ENCODE peak calls at places on chromosome 2, in nine cellular contexts. T is tibial artery, O is Panc1, Q is choroid plexus epithelial cell, J is BJ, K is MM.1S, U is prostate gland, F is fibroblast of lung, C is tibial nerve. R is an unnamed sample.

GRCh38 chr2:74671479-74671878 is 17.4 kb downstream of the SEMA4F start:
- DNase-seq in T (no peak), O (no peak), Q (peak), J (peak), K (no peak), U (no peak), F (peak), C (no peak), R (no peak)

GRCh38 chr2:189698020-189698887 is 23.8 kb downstream of the ANKAR start:
- DNase-seq in T (peak), O (no peak), Q (peak), J (peak), K (peak), U (peak), F (peak), C (peak), R (peak)

GRCh38 chr2:7492719-7493118 is 575.5 kb downstream of the RNF144A start:
- DNase-seq in T (no peak), O (no peak), Q (no peak), J (no peak), K (no peak), U (no peak), F (no peak), C (no peak), R (no peak)

GRCh38 chr2:120346034-120346666 is at the start of gene INHBB:
- DNase-seq in T (no peak), O (no peak), Q (no peak), J (no peak), K (no peak), U (peak), F (peak), C (no peak), R (peak)

GRCh38 chr2:133062946-133063345 is 392.9 kb upstream of the LYPD1 start:
- DNase-seq in T (no peak), O (no peak), Q (no peak), J (no peak), K (no peak), U (no peak), F (peak), C (no peak), R (no peak)

GRCh38 chr2:85435986-85436835 is 17.7 kb downstream of the SH2D6 start:
- DNase-seq in T (no peak), O (no peak), Q (no peak), J (no peak), K (no peak), U (no peak), F (no peak), C (no peak), R (peak)

GRCh38 chr2:86238354-86238753 is 39.1 kb downstream of the MRPL35 start:
- DNase-seq in T (no peak), O (no peak), Q (no peak), J (no peak), K (no peak), U (no peak), F (no peak), C (no peak), R (no peak)

GRCh38 chr2:6782523-6783061 is 83.1 kb downstream of the CMPK2 start:
- DNase-seq in T (no peak), O (no peak), Q (no peak), J (no peak), K (no peak), U (no peak), F (no peak), C (no peak), R (no peak)

GRCh38 chr2:40240067-40240466 is 211.8 kb downstream of the SLC8A1 start:
- DNase-seq in T (peak), O (no peak), Q (peak), J (peak), K (no peak), U (no peak), F (peak), C (peak), R (peak)

GRCh38 chr2:201813996-201814845 is 7.9 kb downstream of the CDK15 start:
- DNase-seq in T (no peak), O (no peak), Q (no peak), J (no peak), K (no peak), U (no peak), F (peak), C (no peak), R (no peak)

GRCh38 chr2:172931923-172932520 is 143.6 kb upstream of the MAP3K20 start:
- DNase-seq in T (peak), O (peak), Q (peak), J (no peak), K (peak), U (peak), F (peak), C (peak), R (peak)

GRCh38 chr2:102489646-102490045 is 16.6 kb downstream of the SLC9A4 start:
- DNase-seq in T (no peak), O (no peak), Q (no peak), J (no peak), K (no peak), U (no peak), F (no peak), C (no peak), R (no peak)

GRCh38 chr2:130756041-130756720 is 841 bp downstream of the AMER3 start:
- DNase-seq in T (no peak), O (no peak), Q (peak), J (no peak), K (peak), U (no peak), F (peak), C (no peak), R (no peak)

GRCh38 chr2:144343135-144343534 is 176.8 kb downstream of the ZEB2 start:
- DNase-seq in T (no peak), O (no peak), Q (peak), J (no peak), K (no peak), U (no peak), F (no peak), C (no peak), R (no peak)

GRCh38 chr2:105176429-105176828 is 65.1 kb upstream of the GPR45 start:
- DNase-seq in T (no peak), O (no peak), Q (no peak), J (no peak), K (no peak), U (no peak), F (no peak), C (no peak), R (no peak)

GRCh38 chr2:182980115-182980514 is 58.1 kb downstream of the NCKAP1 start:
- DNase-seq in T (no peak), O (no peak), Q (peak), J (no peak), K (peak), U (no peak), F (peak), C (no peak), R (no peak)

GRCh38 chr2:106282816-106283215 is 88.7 kb upstream of the UXS1 start:
- DNase-seq in T (no peak), O (no peak), Q (no peak), J (no peak), K (no peak), U (no peak), F (no peak), C (no peak), R (no peak)

GRCh38 chr2:150698016-150698661 is 210.7 kb upstream of the RND3 start:
- DNase-seq in T (no peak), O (no peak), Q (no peak), J (peak), K (no peak), U (no peak), F (peak), C (peak), R (no peak)

GRCh38 chr2:26033270-26033768 is 565 bp upstream of the RAB10 start:
- DNase-seq in T (peak), O (no peak), Q (peak), J (peak), K (no peak), U (peak), F (peak), C (no peak), R (peak)

GRCh38 chr2:189046275-189046674 is 72.1 kb downstream of the COL3A1 start:
- DNase-seq in T (no peak), O (no peak), Q (no peak), J (no peak), K (no peak), U (no peak), F (no peak), C (no peak), R (no peak)

GRCh38 chr2:126793885-126794613 is 104.6 kb upstream of the TEX51 start:
- DNase-seq in T (no peak), O (no peak), Q (no peak), J (no peak), K (no peak), U (no peak), F (no peak), C (no peak), R (no peak)

GRCh38 chr2:203535784-203536590 is 886 bp upstream of the RAPH1 start:
- DNase-seq in T (no peak), O (no peak), Q (peak), J (no peak), K (no peak), U (no peak), F (peak), C (no peak), R (no peak)

GRCh38 chr2:24932715-24933114 is 12.7 kb upstream of the ADCY3 start:
- DNase-seq in T (no peak), O (no peak), Q (no peak), J (no peak), K (no peak), U (no peak), F (no peak), C (no peak), R (no peak)

GRCh38 chr2:144571770-144572169 is 51.9 kb upstream of the ZEB2 start:
- DNase-seq in T (no peak), O (no peak), Q (no peak), J (no peak), K (no peak), U (no peak), F (no peak), C (no peak), R (no peak)

GRCh38 chr2:29640360-29640759 is 281.0 kb downstream of the ALK start:
- DNase-seq in T (no peak), O (no peak), Q (no peak), J (no peak), K (no peak), U (no peak), F (no peak), C (no peak), R (no peak)

GRCh38 chr2:207046642-207047213 is 107.4 kb downstream of the CPO start:
- DNase-seq in T (no peak), O (no peak), Q (peak), J (no peak), K (peak), U (no peak), F (peak), C (peak), R (no peak)

GRCh38 chr2:150513647-150514046 is 26.2 kb upstream of the RND3 start:
- DNase-seq in T (no peak), O (no peak), Q (peak), J (no peak), K (no peak), U (no peak), F (peak), C (no peak), R (no peak)

GRCh38 chr2:217902281-217903141 is 100.3 kb downstream of the TNS1 start:
- DNase-seq in T (peak), O (no peak), Q (peak), J (no peak), K (no peak), U (peak), F (peak), C (peak), R (peak)

GRCh38 chr2:128446866-128447537 is 128.3 kb upstream of the HS6ST1 start:
- DNase-seq in T (peak), O (no peak), Q (no peak), J (no peak), K (no peak), U (no peak), F (no peak), C (no peak), R (no peak)

GRCh38 chr2:136420346-136420745 is 302.4 kb upstream of the CXCR4 start:
- DNase-seq in T (no peak), O (no peak), Q (no peak), J (no peak), K (no peak), U (no peak), F (no peak), C (no peak), R (no peak)

GRCh38 chr2:141529674-141530073 is 601.1 kb downstream of the LRP1B start:
- DNase-seq in T (no peak), O (no peak), Q (no peak), J (no peak), K (no peak), U (no peak), F (no peak), C (no peak), R (no peak)

GRCh38 chr2:33577660-33578059 is 21.4 kb downstream of the FAM98A start:
- DNase-seq in T (no peak), O (no peak), Q (peak), J (no peak), K (no peak), U (no peak), F (peak), C (no peak), R (no peak)

GRCh38 chr2:197356136-197356535 is 45.6 kb upstream of the ANKRD44 start:
- DNase-seq in T (no peak), O (no peak), Q (peak), J (no peak), K (peak), U (no peak), F (no peak), C (no peak), R (no peak)

GRCh38 chr2:119483896-119484718 is 40.2 kb downstream of the SCTR start:
- DNase-seq in T (no peak), O (no peak), Q (no peak), J (no peak), K (no peak), U (no peak), F (no peak), C (no peak), R (no peak)

GRCh38 chr2:124978597-124978996 is 953.5 kb downstream of the CNTNAP5 start:
- DNase-seq in T (no peak), O (no peak), Q (no peak), J (no peak), K (no peak), U (no peak), F (no peak), C (no peak), R (no peak)

GRCh38 chr2:49199266-49199665 is 45.0 kb upstream of the FSHR start:
- DNase-seq in T (no peak), O (no peak), Q (no peak), J (no peak), K (no peak), U (no peak), F (no peak), C (no peak), R (no peak)

GRCh38 chr2:174510583-174511189 is 23.9 kb upstream of the GPR155 start:
- DNase-seq in T (no peak), O (no peak), Q (peak), J (no peak), K (no peak), U (no peak), F (peak), C (no peak), R (no peak)

GRCh38 chr2:183126635-183127034 is 2.4 kb downstream of the NUP35 start:
- DNase-seq in T (no peak), O (no peak), Q (no peak), J (no peak), K (no peak), U (no peak), F (no peak), C (no peak), R (no peak)

GRCh38 chr2:11851881-11852280 is 105.4 kb downstream of the LPIN1 start:
- DNase-seq in T (no peak), O (no peak), Q (no peak), J (no peak), K (no peak), U (no peak), F (no peak), C (no peak), R (no peak)

DNA sequence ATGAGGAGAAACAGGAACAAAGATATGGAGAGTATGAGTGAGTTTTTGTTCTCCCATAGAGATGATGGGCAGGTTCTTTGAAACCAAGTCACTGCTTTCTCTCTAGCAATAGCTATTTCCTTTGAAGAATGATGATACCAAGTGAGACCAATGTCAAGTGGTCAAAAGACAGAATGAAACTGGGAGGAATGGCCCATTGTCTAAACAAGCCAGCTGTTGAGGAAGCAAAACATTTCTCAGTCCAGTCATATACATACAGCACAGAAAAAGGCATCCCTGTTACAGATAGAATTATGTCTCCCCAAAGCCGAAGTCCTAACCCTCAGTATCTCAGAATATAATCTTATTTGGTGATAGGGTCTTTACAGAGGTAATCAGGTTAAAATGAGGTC is 66.1 kb upstream of the EPC2 start:
- DNase-seq in T (no peak), O (no peak), Q (no peak), J (no peak), K (no peak), U (no peak), F (no peak), C (no peak), R (no peak)
- H3K4me3 ChIP-seq in T (no peak), O (no peak), Q (no peak), J (no peak), K (no peak), U (no peak), F (no peak), C (no peak), R (no peak)

GRCh38 chr2:9627310-9627709 is 3.5 kb downstream of the YWHAQ start:
- DNase-seq in T (no peak), O (no peak), Q (peak), J (no peak), K (no peak), U (no peak), F (peak), C (no peak), R (no peak)
- H3K4me3 ChIP-seq in T (no peak), O (peak), Q (no peak), J (no peak), K (no peak), U (no peak), F (peak), C (no peak), R (no peak)

GRCh38 chr2:171248205-171248662 is 87.5 kb upstream of the TLK1 start:
- DNase-seq in T (no peak), O (no peak), Q (no peak), J (no peak), K (no peak), U (no peak), F (no peak), C (no peak), R (no peak)
- H3K4me3 ChIP-seq in T (no peak), O (no peak), Q (no peak), J (no peak), K (no peak), U (no peak), F (no peak), C (no peak), R (no peak)

GRCh38 chr2:100245681-100246080 is 76.6 kb downstream of the LONRF2 start:
- DNase-seq in T (no peak), O (no peak), Q (no peak), J (no peak), K (no peak), U (no peak), F (no peak), C (no peak), R (no peak)

GRCh38 chr2:100248044-100248330 is 74.3 kb downstream of the LONRF2 start:
- DNase-seq in T (no peak), O (no peak), Q (no peak), J (no peak), K (no peak), U (no peak), F (no peak), C (no peak), R (no peak)

GRCh38 chr2:100246163-100247145 is 75.8 kb downstream of the LONRF2 start:
- DNase-seq in T (no peak), O (no peak), Q (peak), J (no peak), K (no peak), U (no peak), F (no peak), C (no peak), R (no peak)

GRCh38 chr2:100248971-100249370 is 73.3 kb downstream of the LONRF2 start:
- DNase-seq in T (no peak), O (no peak), Q (no peak), J (no peak), K (no peak), U (no peak), F (no peak), C (no peak), R (no peak)

DNA sequence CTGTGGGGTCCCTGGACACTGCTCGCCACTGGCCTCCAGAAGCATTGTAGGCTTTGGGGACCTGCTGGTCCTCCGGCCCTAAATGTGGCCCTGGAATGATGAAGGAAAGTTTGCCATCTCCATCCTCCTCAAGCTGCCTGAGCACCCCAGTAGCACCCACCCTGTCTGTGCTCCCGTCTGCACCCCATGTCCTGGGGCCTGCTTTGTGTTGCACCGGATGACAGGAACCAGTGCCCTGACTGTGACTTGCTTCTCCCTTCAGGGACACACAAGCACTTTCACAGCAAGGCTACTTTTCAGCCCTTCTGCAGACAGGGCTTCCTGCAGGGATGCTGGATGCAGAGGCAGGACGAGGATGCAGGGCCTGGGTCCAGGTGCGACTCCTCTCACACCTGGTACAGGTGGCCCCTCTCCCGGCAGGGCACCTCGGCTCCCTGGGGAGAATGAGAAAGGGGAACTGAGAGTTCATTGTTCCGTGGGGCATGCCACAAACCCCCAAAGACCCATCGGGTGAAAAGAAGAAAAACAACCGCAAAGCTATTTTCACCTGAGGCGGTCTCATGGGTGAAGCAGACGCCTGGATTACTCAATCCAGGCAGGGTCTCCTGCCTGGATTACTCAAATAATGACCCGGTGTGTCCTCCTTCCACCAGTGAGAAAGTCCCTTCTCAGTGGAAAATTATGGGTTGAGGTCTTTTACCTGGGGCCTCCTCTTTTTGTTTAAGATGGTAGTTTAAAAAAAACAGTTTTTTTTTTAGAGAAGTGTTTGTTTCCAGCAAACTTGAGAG is 74.9 kb downstream of the LONRF2 start:
- DNase-seq in T (no peak), O (no peak), Q (no peak), J (no peak), K (peak), U (no peak), F (no peak), C (no peak), R (no peak)
- H3K4me3 ChIP-seq in T (no peak), O (no peak), Q (no peak), J (no peak), K (no peak), U (no peak), F (no peak), C (no peak), R (no peak)

GRCh38 chr2:231687961-231688360 is 20.4 kb upstream of the PTMA start:
- DNase-seq in T (no peak), O (no peak), Q (no peak), J (no peak), K (no peak), U (no peak), F (no peak), C (no peak), R (no peak)
- H3K4me3 ChIP-seq in T (no peak), O (no peak), Q (no peak), J (no peak), K (no peak), U (no peak), F (no peak), C (no peak), R (no peak)

DNA sequence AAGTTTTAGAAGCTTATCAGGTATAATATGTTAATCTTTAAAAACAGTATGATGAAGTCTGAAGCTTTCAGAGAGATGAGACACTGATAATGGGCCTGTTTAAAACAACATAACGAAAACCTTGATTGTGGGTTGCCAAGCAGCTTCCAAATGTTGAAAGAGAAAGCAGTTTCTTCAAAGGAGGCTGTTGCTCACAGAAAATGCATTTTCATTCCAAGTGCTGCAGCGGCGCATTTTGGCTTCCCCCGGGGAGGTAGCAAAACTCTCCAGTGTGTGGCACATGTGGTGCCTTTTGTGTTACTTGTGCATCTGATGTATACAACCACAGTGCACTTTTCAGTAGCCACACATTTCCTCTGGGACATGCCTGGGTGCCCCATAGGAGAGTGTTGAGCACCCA is 66.1 kb downstream of the TMEFF2 start:
- DNase-seq in T (no peak), O (no peak), Q (peak), J (no peak), K (no peak), U (no peak), F (peak), C (no peak), R (no peak)
- H3K4me3 ChIP-seq in T (no peak), O (no peak), Q (no peak), J (no peak), K (no peak), U (no peak), F (no peak), C (no peak), R (no peak)